ENCODE peak calls at places on chromosome X, in eight cellular contexts. Z is HL-60; N is IMR-90; J is CD4-positive, CD25-positive, alpha-beta regulatory T cell; E is lower lobe of right lung; R is AG04450; O is PC-3; H is ascending aorta. G is an unnamed sample.

GRCh38 chrX:2401590-2402360 is 99.0 kb downstream of the DHRSX start:
- DNase-seq in J (no peak), N (no peak), R (no peak), O (no peak), H (no peak), Z (no peak), E (no peak), G (peak)

GRCh38 chrX:112941209-112941788 is 100.7 kb upstream of the AMOT start:
- DNase-seq in R (no peak), O (peak), E (no peak), Z (no peak), H (no peak), J (no peak), N (peak), G (no peak)

GRCh38 chrX:1378306-1378758 is 13.6 kb downstream of the SLC25A6 start:
- DNase-seq in J (no peak), E (peak), O (no peak), R (no peak), H (peak), Z (no peak), N (no peak), G (no peak)

GRCh38 chrX:22541926-22542325 is 269.2 kb downstream of the CBLL2 start:
- DNase-seq in R (no peak), N (no peak), O (peak), E (no peak), Z (no peak), J (no peak), H (no peak), G (no peak)

GRCh38 chrX:133670394-133670793 is 255.1 kb upstream of the GPC4 start:
- DNase-seq in N (peak), E (no peak), O (peak), H (no peak), R (peak), J (no peak), Z (no peak), G (no peak)

GRCh38 chrX:116204947-116205346 is 34.4 kb downstream of the AGTR2 start:
- DNase-seq in O (peak), H (no peak), R (no peak), E (no peak), Z (no peak), N (no peak), J (no peak), G (no peak)

GRCh38 chrX:146614693-146615524 is 194.7 kb upstream of the CXorf51B start:
- DNase-seq in H (no peak), R (no peak), N (no peak), E (no peak), J (no peak), Z (no peak), O (no peak), G (no peak)

GRCh38 chrX:133171962-133172708 is 46.0 kb downstream of the TFDP3 start:
- DNase-seq in N (no peak), J (no peak), R (no peak), Z (no peak), E (no peak), H (no peak), O (peak), G (no peak)

GRCh38 chrX:45077748-45078424 is 122.8 kb downstream of the DIPK2B start:
- DNase-seq in J (no peak), N (no peak), O (no peak), R (no peak), Z (no peak), H (no peak), E (no peak), G (no peak)

GRCh38 chrX:72021975-72022374 is 109.7 kb downstream of the RTL5 start:
- DNase-seq in E (no peak), O (peak), N (no peak), J (no peak), Z (no peak), R (no peak), H (no peak), G (no peak)

GRCh38 chrX:105837227-105837626 is 14.9 kb downstream of the NRK start:
- DNase-seq in R (peak), O (peak), N (peak), H (peak), J (no peak), E (no peak), Z (no peak), G (peak)

GRCh38 chrX:31217111-31217510 is 145.3 kb upstream of the FTHL17 start:
- DNase-seq in E (no peak), H (no peak), J (no peak), O (no peak), Z (no peak), R (no peak), N (no peak), G (no peak)

GRCh38 chrX:109732319-109732779 is 708 bp downstream of the ACSL4 start:
- DNase-seq in O (peak), E (no peak), N (peak), R (no peak), H (no peak), Z (peak), J (peak), G (no peak)

GRCh38 chrX:78063687-78064086 is 40.4 kb upstream of the PGK1 start:
- DNase-seq in E (no peak), O (no peak), H (no peak), N (no peak), Z (no peak), J (no peak), R (no peak), G (no peak)

GRCh38 chrX:29419774-29420553 is 795.4 kb upstream of the MAGEB2 start:
- DNase-seq in E (no peak), J (no peak), N (peak), Z (no peak), H (no peak), O (no peak), R (no peak), G (no peak)

GRCh38 chrX:15790766-15791380 is 589 bp downstream of the ZRSR2 start:
- DNase-seq in O (peak), E (no peak), N (peak), R (no peak), Z (peak), J (no peak), H (no peak), G (no peak)

GRCh38 chrX:80181079-80181478 is 166.5 kb downstream of the TBX22 start:
- DNase-seq in J (no peak), Z (no peak), R (no peak), H (no peak), N (no peak), O (peak), E (no peak), G (no peak)

GRCh38 chrX:72258174-72258573 is 18.9 kb downstream of the RPS4X start:
- DNase-seq in H (no peak), R (peak), Z (no peak), E (no peak), N (peak), O (peak), J (no peak), G (no peak)

GRCh38 chrX:352582-353314 is 34.0 kb downstream of the PPP2R3B start:
- DNase-seq in Z (no peak), J (no peak), H (no peak), N (no peak), E (peak), R (no peak), O (no peak), G (no peak)

GRCh38 chrX:55099162-55099561 is 10.3 kb downstream of the PAGE2 start:
- DNase-seq in Z (no peak), E (no peak), N (no peak), J (no peak), H (no peak), R (no peak), O (no peak), G (no peak)

GRCh38 chrX:149129767-149130166 is 375.3 kb downstream of the IDS start:
- DNase-seq in E (no peak), H (no peak), J (no peak), R (no peak), N (no peak), O (no peak), Z (no peak), G (no peak)

GRCh38 chrX:102651242-102651967 is at the start of gene GPRASP1:
- DNase-seq in N (peak), E (peak), O (no peak), R (no peak), J (peak), Z (no peak), H (peak), G (peak)

GRCh38 chrX:41909068-41909467 is 14.3 kb downstream of the CASK start:
- DNase-seq in R (no peak), Z (no peak), N (no peak), H (no peak), E (no peak), J (no peak), O (no peak), G (no peak)

GRCh38 chrX:100979881-100980607 is 10.5 kb downstream of the ARL13A start:
- DNase-seq in O (peak), H (no peak), E (no peak), J (no peak), R (no peak), N (peak), Z (no peak), G (no peak)

DNA sequence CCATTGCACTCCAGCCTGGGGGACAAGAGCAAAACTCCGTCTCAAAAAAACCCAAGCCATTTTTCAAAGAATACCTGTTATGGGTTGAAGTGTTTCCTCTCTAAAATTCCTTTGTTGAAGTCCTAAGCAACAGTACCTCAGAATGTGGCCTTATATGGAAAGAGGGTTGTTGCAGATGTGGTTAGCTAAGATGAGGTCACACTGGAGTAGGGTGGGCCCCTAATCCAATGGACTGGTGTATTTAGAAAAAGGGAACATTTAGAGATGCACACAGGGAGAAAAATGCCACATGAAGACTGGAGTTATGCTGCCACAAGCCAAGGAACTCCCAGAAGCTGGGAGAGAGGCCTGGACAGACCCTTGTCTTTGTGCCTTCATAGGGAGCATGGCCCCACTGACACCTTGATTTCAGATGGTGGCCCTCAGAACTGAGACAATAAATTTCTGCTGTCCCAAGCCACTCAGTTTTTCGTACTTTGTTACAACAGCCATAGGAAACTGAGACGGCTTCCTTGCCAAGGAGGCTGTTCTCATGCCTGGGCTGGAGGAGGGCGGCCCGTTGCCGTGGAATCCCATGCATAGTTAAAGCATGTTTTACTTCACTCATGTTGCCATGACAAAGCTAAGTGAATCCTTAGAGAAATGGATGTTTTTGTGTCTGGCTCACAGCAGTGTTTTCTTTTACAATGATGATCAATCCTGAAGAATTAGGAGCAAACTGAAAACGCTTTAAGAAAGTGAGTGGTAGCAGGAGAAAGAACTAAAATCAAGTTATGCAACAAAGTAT is 16.5 kb downstream of the TRAPPC2 start:
- DNase-seq in O (no peak), N (peak), E (no peak), Z (no peak), R (no peak), J (no peak), H (no peak), G (no peak)
- H3K27ac ChIP-seq in O (no peak), N (peak), E (no peak), Z (no peak), R (peak), J (no peak), H (peak), G (peak)

DNA sequence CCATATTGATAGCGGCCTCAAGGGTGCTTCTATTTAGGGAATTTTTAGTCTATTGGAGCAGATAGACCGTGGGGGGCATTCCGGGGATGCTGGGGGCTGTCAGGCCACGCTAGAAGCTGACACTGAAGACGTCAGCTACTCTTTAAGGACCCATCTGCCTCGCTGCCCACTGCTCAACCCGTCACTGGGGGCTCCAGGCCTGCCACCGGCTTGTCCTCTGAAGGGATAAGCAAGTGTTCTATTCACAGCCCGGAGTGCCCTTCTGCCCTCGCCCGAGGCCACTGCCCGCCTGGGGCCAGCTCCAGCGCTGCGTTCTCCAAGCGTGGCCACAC is 674 bp upstream of the MSL3 start:
- DNase-seq in R (no peak), Z (no peak), N (no peak), H (no peak), O (no peak), E (no peak), J (no peak), G (no peak)
- H3K4me3 ChIP-seq in R (peak), Z (peak), N (peak), H (peak), O (peak), E (peak), J (no peak), G (peak)

DNA sequence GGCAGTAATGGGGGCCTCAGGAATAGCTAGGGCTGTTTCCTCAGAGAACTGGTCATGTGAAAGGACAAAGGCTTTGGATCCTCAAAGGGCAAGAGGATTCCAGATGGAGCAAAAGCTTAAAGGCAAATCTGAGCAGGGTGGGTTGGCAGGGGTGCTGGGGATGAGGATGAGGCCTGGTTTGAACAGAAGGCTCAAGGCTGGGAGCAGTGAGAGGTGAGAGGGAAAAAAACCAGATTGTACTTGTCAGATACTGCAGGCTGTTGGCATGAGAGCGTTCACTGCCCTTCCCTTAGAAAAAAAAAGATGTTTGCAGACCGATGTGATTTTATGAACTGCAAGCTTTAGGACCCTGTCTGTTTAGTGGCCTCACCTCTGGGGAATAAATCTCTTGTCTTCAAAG is 75.3 kb upstream of the PLAC1 start:
- DNase-seq in J (no peak), O (no peak), R (no peak), N (no peak), Z (no peak), E (no peak), H (no peak), G (no peak)
- H3K27ac ChIP-seq in J (no peak), O (no peak), R (no peak), N (no peak), Z (no peak), E (no peak), H (no peak), G (no peak)

GRCh38 chrX:153392642-153393321 is 8.4 kb downstream of the PNMA6E start:
- DNase-seq in H (no peak), R (no peak), O (no peak), Z (no peak), E (no peak), N (no peak), J (no peak), G (no peak)
- H3K4me3 ChIP-seq in H (no peak), R (no peak), O (no peak), Z (no peak), E (no peak), N (no peak), J (no peak), G (no peak)

DNA sequence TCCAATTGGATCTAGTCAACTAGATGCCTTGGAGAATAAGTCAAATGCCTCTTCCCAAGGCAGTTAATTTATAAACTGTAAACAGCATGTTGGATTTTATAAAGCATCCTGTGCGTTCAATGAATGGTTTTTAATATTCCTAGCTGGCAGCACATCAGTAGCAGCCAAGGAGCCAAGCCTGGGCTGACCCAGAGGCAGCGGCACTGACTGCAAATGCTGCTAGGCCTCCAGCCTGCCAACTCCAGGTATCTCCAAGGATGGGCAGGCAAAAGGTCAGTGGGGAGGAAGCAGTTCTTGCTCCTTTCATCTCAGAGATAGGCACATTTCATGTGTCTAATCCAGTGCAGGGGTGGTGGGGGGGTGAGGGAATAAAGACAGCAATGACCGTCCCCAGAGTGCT is 9.5 kb downstream of the NDP start:
- DNase-seq in O (no peak), Z (no peak), H (no peak), E (no peak), N (no peak), J (no peak), R (no peak), G (no peak)
- H3K27ac ChIP-seq in O (no peak), Z (no peak), H (no peak), E (no peak), N (no peak), J (no peak), R (no peak), G (no peak)

DNA sequence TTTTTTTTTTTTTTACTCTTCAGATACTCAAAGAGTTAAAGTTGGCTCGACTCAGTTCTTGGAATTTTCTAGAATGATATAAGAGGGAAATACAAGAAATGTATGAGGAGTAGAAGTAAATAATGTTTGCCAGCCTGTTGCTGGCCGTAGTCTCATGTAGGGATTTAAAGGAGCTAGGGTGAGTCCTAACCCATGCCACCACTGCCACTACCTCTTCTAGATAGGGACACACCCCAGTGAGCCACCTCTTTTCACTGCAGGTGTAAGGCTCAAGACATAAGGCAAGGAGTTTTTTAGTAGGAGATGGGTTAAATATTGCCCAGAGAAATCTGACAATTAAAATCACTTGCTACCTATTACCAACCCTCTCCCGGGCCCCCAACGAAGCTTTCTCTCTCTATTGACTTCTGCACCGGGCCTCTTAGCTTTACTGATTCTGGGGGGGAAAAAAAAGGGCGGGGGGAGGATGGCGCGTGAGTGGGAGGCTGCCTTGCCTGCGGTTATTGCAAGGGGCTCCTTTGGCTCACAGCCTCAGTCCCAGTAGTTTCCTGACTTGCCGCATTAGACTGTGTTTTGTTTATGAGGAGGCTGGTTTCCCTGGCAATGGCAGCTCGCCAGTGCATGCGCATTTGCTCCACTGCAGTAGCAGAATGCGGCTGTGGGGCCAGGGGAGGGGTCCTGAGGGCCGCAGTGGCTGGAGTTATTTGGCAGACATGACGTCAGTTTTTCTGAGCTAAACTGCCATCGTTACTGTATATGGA is 3.0 kb downstream of the LINC00632 start:
- DNase-seq in J (no peak), E (peak), N (peak), Z (no peak), R (no peak), O (peak), H (peak), G (peak)
- H3K4me3 ChIP-seq in J (no peak), E (peak), N (peak), Z (no peak), R (peak), O (peak), H (peak), G (peak)

GRCh38 chrX:9876205-9876604 is 90.0 kb downstream of the SHROOM2 start:
- DNase-seq in O (no peak), N (no peak), J (no peak), Z (no peak), E (no peak), H (no peak), R (no peak), G (no peak)
- H3K27ac ChIP-seq in O (no peak), N (no peak), J (no peak), Z (no peak), E (no peak), H (no peak), R (no peak), G (no peak)

DNA sequence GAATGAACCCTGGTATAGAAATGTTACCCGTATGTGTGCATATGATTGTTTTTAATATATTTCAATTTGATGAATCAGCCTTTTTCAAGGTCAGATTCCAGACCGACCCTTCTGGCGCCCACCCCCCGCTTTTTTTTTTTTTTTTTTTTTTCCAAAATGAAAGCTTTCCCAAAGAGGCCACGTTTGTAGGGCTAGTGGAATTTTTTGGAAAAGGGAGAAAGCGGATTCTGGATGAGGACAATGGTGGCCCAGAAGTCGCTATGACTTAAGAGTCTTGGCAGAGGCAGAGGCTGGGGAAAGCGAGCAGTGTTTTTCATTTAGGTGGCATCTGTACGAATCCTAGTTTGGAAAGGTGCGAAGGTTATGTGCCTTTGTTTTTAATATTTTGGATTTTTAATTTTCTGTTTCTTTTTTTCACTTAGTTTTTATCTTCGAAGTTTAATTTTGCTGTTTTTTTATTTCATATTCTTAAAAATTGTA is 14.6 kb downstream of the NDUFB11 start:
- DNase-seq in O (no peak), E (no peak), J (no peak), R (no peak), H (no peak), N (no peak), Z (no peak), G (no peak)
- H3K4me3 ChIP-seq in O (peak), E (peak), J (peak), R (peak), H (peak), N (peak), Z (peak), G (peak)

GRCh38 chrX:37722595-37722994 is 37.0 kb downstream of the XK start:
- DNase-seq in R (no peak), Z (no peak), O (no peak), N (no peak), J (no peak), H (no peak), E (no peak), G (no peak)

GRCh38 chrX:37726346-37726745 is 40.8 kb downstream of the XK start:
- DNase-seq in H (no peak), N (no peak), E (no peak), Z (no peak), O (no peak), R (no peak), J (no peak), G (no peak)
- H3K27ac ChIP-seq in H (no peak), N (no peak), E (no peak), Z (no peak), O (no peak), R (no peak), J (no peak), G (no peak)